ENCODE peak calls at places on chromosomes 12 and 14, in four cellular contexts. Y, I, S and V are unnamed samples.

GRCh38 chr14:54672181-54672580 is 105.3 kb downstream of the SAMD4A start:
- DNase-seq in S (no peak), I (no peak), Y (no peak), V (no peak)

GRCh38 chr12:19058235-19059021 is 71.1 kb upstream of the PLEKHA5 start:
- DNase-seq in S (no peak), I (no peak), Y (no peak), V (no peak)

GRCh38 chr12:45938566-45938965 is 51.8 kb downstream of the SCAF11 start:
- DNase-seq in S (no peak), Y (no peak), I (no peak), V (no peak)

GRCh38 chr12:2284321-2284813 is 231.6 kb downstream of the CACNA1C start:
- DNase-seq in Y (no peak), S (no peak), I (no peak), V (no peak)

GRCh38 chr12:101768781-101769180 is 29.5 kb upstream of the SYCP3 start:
- DNase-seq in S (no peak), Y (no peak), I (peak; percentile 45), V (no peak)

GRCh38 chr14:66708262-66708661 is 200.3 kb downstream of the GPHN start:
- DNase-seq in Y (no peak), I (no peak), S (no peak), V (no peak)

GRCh38 chr12:52698634-52699340 is 4.5 kb downstream of the KRT77 start:
- DNase-seq in I (no peak), S (no peak), Y (no peak), V (no peak)

GRCh38 chr12:65879878-65880277 is 55.6 kb downstream of the HMGA2 start:
- DNase-seq in S (no peak), I (no peak), Y (no peak), V (no peak)

GRCh38 chr14:67623114-67623513 is 3.4 kb downstream of the ARG2 start:
- DNase-seq in S (no peak), I (peak; percentile 70), Y (no peak), V (peak; percentile 42)

GRCh38 chr14:68871392-68871791 is 78.5 kb upstream of the ZFP36L1 start:
- DNase-seq in S (no peak), Y (no peak), I (no peak), V (no peak)

GRCh38 chr12:130281157-130281799 is 56.4 kb upstream of the PIWIL1 start:
- DNase-seq in I (no peak), S (peak; percentile 65), Y (no peak), V (peak; percentile 61)

GRCh38 chr12:30970559-30971202 is 44.1 kb downstream of the TSPAN11 start:
- DNase-seq in I (no peak), S (no peak), Y (no peak), V (no peak)

GRCh38 chr12:100716949-100717732 is 77.4 kb upstream of the ANO4 start:
- DNase-seq in I (no peak), S (no peak), Y (no peak), V (peak; percentile 66)

GRCh38 chr12:38906482-38907170 is 1.2 kb upstream of the CPNE8 start:
- DNase-seq in I (peak; percentile 45), Y (peak; percentile 56), S (peak; percentile 63), V (peak; percentile 94)

GRCh38 chr12:49331360-49332222 is 5.4 kb downstream of the C1QL4 start:
- DNase-seq in S (peak; percentile 65), Y (no peak), I (peak; percentile 53), V (peak; percentile 81)

GRCh38 chr14:64807588-64807987 is 72.1 kb downstream of the SPTB start:
- DNase-seq in I (no peak), Y (no peak), S (no peak), V (no peak)

GRCh38 chr12:67338426-67338825 is 69.3 kb downstream of the CAND1 start:
- DNase-seq in Y (no peak), I (no peak), S (no peak), V (no peak)

GRCh38 chr14:60300019-60300418 is 51.0 kb downstream of the PPM1A start:
- DNase-seq in I (no peak), Y (no peak), S (no peak), V (no peak)

GRCh38 chr12:6044082-6044481 is 80.4 kb downstream of the VWF start:
- DNase-seq in I (no peak), S (no peak), Y (no peak), V (no peak)

GRCh38 chr12:48736456-48736855 is 19.9 kb upstream of the CCNT1 start:
- DNase-seq in Y (no peak), I (no peak), S (no peak), V (no peak)

GRCh38 chr12:81596558-81596957 is 162.6 kb downstream of the PPFIA2 start:
- DNase-seq in Y (no peak), I (no peak), S (no peak), V (no peak)

GRCh38 chr14:80973918-80974317 is 18.5 kb downstream of the TSHR start:
- DNase-seq in Y (no peak), S (no peak), I (no peak), V (no peak)

GRCh38 chr12:89439946-89440345 is 84.7 kb downstream of the GALNT4 start:
- DNase-seq in I (no peak), Y (no peak), S (no peak), V (no peak)

GRCh38 chr14:73753887-73754880 is 40.0 kb upstream of the PNMA1 start:
- DNase-seq in Y (peak; percentile 61), I (no peak), S (no peak), V (no peak)

GRCh38 chr14:73754911-73755360 is 40.8 kb upstream of the PNMA1 start:
- DNase-seq in Y (no peak), S (no peak), I (no peak), V (peak; percentile 17)

GRCh38 chr14:73752297-73752992 is 38.3 kb upstream of the PNMA1 start:
- DNase-seq in Y (no peak), I (no peak), S (no peak), V (peak; percentile 55)

GRCh38 chr14:73751157-73751691 is 37.0 kb upstream of the PNMA1 start:
- DNase-seq in I (no peak), Y (no peak), S (no peak), V (no peak)

DNA sequence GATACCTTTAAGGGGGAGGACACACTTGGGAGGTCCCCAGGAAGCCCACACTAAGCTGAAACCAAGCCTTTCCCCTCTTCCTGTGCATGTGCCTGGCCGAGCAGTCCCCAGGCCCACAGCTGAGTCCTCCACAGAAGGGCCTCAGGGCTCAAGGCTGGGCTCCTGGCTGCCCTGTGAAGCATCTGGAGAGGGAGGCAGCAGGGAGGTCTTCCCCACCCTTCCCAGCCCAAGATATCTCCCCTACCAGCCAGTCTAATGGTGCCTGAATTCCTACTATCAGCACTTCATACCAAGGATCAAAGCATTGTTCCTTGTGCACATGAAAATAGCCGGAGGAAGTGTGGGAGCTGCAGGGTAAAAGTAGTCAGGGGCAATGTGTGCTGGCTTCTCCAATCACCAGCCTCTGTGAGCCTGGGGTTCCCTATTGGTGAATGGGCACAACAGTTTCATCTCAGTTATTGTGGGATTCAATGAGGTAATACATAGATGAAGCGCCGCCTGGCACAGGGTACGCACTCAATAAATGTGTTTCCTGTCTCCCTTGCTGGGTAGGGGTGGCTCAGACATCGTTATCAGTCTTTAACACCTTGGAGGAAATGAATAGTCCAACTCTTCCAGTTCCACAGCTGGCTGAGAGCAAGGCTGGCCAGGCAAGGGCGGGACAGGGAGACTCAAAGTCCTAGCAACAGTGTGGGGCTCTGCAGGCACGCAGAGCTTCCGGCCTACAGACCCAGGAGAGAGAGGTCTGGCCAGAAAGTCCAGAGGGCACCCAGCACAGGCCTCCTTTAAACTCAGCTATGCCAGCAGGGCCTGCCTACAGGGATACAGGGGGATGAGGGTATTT is 39.1 kb upstream of the PNMA1 start:
- DNase-seq in Y (no peak), I (peak; percentile 84), S (peak; percentile 75), V (no peak)
- H3K4me1 ChIP-seq in Y (peaks cover 73% of the 10 kb centered on the region), I (peaks cover 99% of the 10 kb centered on the region), S (peaks cover 74% of the 10 kb centered on the region), V (peaks cover 12% of the 10 kb centered on the region)

DNA sequence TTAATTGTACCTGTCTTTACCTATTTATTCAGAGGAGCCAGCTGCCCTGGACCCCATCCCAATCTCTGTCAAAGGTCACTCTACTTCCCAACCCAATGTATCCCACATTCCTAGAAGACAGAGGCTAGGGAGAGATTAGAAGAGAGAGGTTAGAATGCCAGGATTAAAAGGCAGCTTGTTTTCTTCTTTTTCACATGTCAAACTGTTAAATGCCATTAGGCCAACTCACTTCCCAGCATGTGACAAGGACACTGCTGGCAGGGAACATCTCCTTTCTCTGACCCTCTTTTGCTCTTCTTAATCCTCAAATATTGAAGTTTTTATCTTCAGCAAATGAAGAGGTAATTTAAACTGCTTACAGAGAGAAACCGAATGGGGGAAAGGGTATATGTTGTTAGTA is 89.1 kb downstream of the BBS10 start:
- DNase-seq in Y (no peak), I (no peak), S (no peak), V (no peak)
- TF ChIP-seq REST in Y (no peak), I (no peak), S (no peak), V (no peak)

GRCh38 chr12:73413051-73413450 is 1124.6 kb upstream of the ATXN7L3B start:
- DNase-seq in S (no peak), I (no peak), Y (no peak), V (no peak)
- TF ChIP-seq CREB1 in S (no peak), I (no peak), Y (no peak), V (no peak)

DNA sequence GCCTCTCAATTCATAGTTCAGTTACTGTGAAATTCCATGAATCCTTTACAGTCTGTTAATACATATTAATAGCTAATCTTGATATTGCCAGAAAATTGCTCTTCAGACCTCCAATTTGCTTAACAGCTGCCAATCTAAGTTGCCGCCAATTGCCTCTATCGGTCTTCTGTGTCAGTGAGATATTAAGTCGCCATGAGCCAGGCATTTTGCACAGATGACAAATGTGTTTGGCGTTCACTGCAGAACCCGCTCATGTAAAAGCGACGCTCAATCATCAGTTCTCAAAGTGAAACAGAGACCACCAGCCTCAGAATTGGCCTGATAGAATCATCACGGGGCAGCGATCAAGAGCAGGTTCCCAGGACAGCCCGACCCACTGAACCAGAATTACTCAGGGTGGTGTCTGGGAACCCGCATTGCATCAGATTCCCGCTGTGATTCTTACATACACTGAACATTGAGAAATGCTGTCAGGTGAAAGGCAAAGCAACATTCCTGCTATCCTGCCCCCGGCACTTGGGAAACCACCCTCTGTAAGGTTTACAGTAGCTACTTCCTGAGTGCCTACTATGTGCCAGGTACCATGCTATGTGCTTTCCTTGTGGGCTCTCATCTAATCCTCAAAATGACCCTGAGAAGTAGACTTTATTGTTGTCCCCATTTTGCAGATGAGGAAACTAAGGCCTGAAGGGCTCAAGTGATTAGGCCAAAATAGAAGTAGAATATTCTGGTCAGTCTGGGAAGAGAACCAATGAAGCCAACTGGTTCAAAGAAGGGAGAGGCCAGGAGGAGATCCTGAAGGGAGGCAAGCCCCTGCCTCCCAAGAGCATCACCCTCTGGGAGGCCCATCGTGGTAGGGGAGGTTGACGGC is 216.4 kb downstream of the SLC41A2 start:
- DNase-seq in S (no peak), I (no peak), Y (no peak), V (peak; percentile 41)
- H3K4me1 ChIP-seq in S (no peaks in the 10 kb centered on the region), I (no peaks in the 10 kb centered on the region), Y (peaks cover 62% of the 10 kb centered on the region), V (peaks cover 14% of the 10 kb centered on the region)

GRCh38 chr12:25213338-25213737 is 18.3 kb downstream of the ETFRF1 start:
- DNase-seq in I (no peak), Y (no peak), S (no peak), V (no peak)

GRCh38 chr12:25207883-25208282 is 12.8 kb downstream of the ETFRF1 start:
- DNase-seq in I (no peak), S (no peak), Y (no peak), V (no peak)

GRCh38 chr12:25208554-25208953 is 13.5 kb downstream of the ETFRF1 start:
- DNase-seq in Y (no peak), I (peak; percentile 58), S (no peak), V (no peak)
- TF ChIP-seq REST in Y (no peak), I (no peak), S (no peak), V (no peak)

GRCh38 chr14:38210587-38211257 is 3.0 kb downstream of the SSTR1 start:
- DNase-seq in I (no peak), S (no peak), Y (no peak), V (peak; percentile 63)
- TF ChIP-seq CREB1 in I (no peak), S (no peak), Y (no peak), V (no peak)